ENCODE peak calls at places on chromosomes 11 and 22, in eight cellular contexts. C, T, O, A, K, R, H and P are unnamed samples.
A peak's percentile ranks its signal among the peaks of the same experiment; 100 is the strongest.

GRCh38 chr11:22798890-22799289 is 30.7 kb downstream of the SVIP start:
- DNase-seq in H (no peak), T (no peak), R (no peak), C (no peak), O (no peak), A (no peak), K (no peak), P (no peak)

GRCh38 chr11:60923800-60924109 is 505 bp upstream of the TMEM132A start:
- DNase-seq in R (no peak), T (no peak), O (no peak), A (no peak), C (no peak), K (no peak), H (no peak), P (no peak)

GRCh38 chr11:85947431-85948272 is 92.5 kb downstream of the CCDC83 start:
- DNase-seq in T (peak; percentile 69), O (no peak), R (peak; percentile 36), K (peak; percentile 93), C (no peak), H (peak; percentile 93), A (peak; percentile 83), P (peak; percentile 43)

GRCh38 chr11:120505801-120506425 is 5.6 kb upstream of the GRIK4 start:
- DNase-seq in R (no peak), K (no peak), C (no peak), O (no peak), H (no peak), T (no peak), A (no peak), P (no peak)

GRCh38 chr11:42273977-42274376 is 814.5 kb upstream of the LRRC4C start:
- DNase-seq in T (no peak), R (no peak), H (no peak), K (no peak), A (no peak), C (no peak), O (no peak), P (no peak)

GRCh38 chr11:120908521-120909181 is 115.3 kb upstream of the TBCEL start:
- DNase-seq in T (no peak), H (no peak), C (no peak), K (no peak), O (no peak), A (no peak), R (no peak), P (no peak)

GRCh38 chr22:49398115-49398514 is 429.6 kb downstream of the BRD1 start:
- DNase-seq in T (no peak), H (no peak), O (no peak), C (peak; percentile 44), A (no peak), K (no peak), R (no peak), P (no peak)

GRCh38 chr11:65630215-65630614 is 7.7 kb upstream of the SIPA1 start:
- DNase-seq in T (no peak), R (no peak), O (no peak), H (no peak), C (no peak), A (no peak), K (no peak), P (no peak)

GRCh38 chr22:28989484-28989883 is 72.1 kb downstream of the C22orf31 start:
- DNase-seq in T (no peak), O (no peak), K (no peak), A (no peak), R (no peak), C (no peak), H (no peak), P (no peak)

GRCh38 chr11:17294033-17294432 is 17.5 kb downstream of the NUCB2 start:
- DNase-seq in H (no peak), O (no peak), A (no peak), R (peak; percentile 26), K (no peak), T (no peak), C (no peak), P (no peak)

GRCh38 chr11:67615455-67616430 is 9.0 kb downstream of the NDUFV1 start:
- DNase-seq in K (no peak), A (no peak), C (no peak), H (no peak), O (peak; percentile 85), T (no peak), R (peak; percentile 73), P (peak; percentile 72)

GRCh38 chr11:117410861-117411725 is 83.4 kb downstream of the CEP164 start:
- DNase-seq in A (no peak), C (no peak), T (no peak), H (no peak), K (no peak), R (no peak), O (no peak), P (no peak)

GRCh38 chr22:29758068-29758622 is 8.7 kb downstream of the ZMAT5 start:
- DNase-seq in K (no peak), H (no peak), T (no peak), A (peak; percentile 17), C (no peak), R (no peak), O (no peak), P (no peak)

GRCh38 chr11:12544986-12545775 is 129.0 kb upstream of the TEAD1 start:
- DNase-seq in R (no peak), A (peak; percentile 23), O (no peak), K (no peak), T (no peak), H (peak; percentile 59), C (no peak), P (no peak)

GRCh38 chr11:120236169-120237107 is 3.5 kb upstream of the POU2F3 start:
- DNase-seq in T (no peak), K (no peak), O (peak; percentile 40), H (peak; percentile 34), A (peak; percentile 26), R (no peak), C (no peak), P (no peak)

GRCh38 chr22:31451709-31452571 is 37.7 kb downstream of the EIF4ENIF1 start:
- DNase-seq in O (peak; percentile 67), H (peak; percentile 59), C (no peak), A (peak; percentile 43), K (peak; percentile 54), R (peak; percentile 46), T (peak; percentile 28), P (peak; percentile 12)

GRCh38 chr22:49308300-49308699 is 519.4 kb downstream of the BRD1 start:
- DNase-seq in C (no peak), R (no peak), A (no peak), K (no peak), H (no peak), T (no peak), O (no peak), P (no peak)

GRCh38 chr11:66073669-66074068 is 3.6 kb downstream of the PACS1 start:
- DNase-seq in T (no peak), A (no peak), K (no peak), C (no peak), R (no peak), H (no peak), O (no peak), P (no peak)

GRCh38 chr11:73192272-73192671 is 25.8 kb upstream of the P2RY2 start:
- DNase-seq in A (no peak), K (no peak), R (no peak), H (no peak), C (peak; percentile 86), O (no peak), T (no peak), P (peak; percentile 72)

GRCh38 chr22:39149915-39150847 is 2.3 kb downstream of the CBX7 start:
- DNase-seq in H (no peak), K (no peak), T (no peak), R (no peak), A (no peak), O (peak; percentile 50), C (no peak), P (no peak)

GRCh38 chr11:106961518-106961917 is 56.8 kb downstream of the GUCY1A2 start:
- DNase-seq in H (peak; percentile 72), A (peak; percentile 94), C (no peak), O (no peak), R (no peak), K (peak; percentile 96), T (peak; percentile 76), P (no peak)

GRCh38 chr22:49779853-49780271 is 47.8 kb downstream of the BRD1 start:
- DNase-seq in T (no peak), H (no peak), C (no peak), A (no peak), K (no peak), R (no peak), O (no peak), P (no peak)

GRCh38 chr11:44565008-44565745 is at the start of gene CD82:
- DNase-seq in R (peak; percentile 98), A (peak; percentile 99), T (peak; percentile 93), K (peak; percentile 98), O (peak; percentile 100), C (peak; percentile 100), H (peak; percentile 97), P (peak; percentile 100)
- TF ChIP-seq CTCF in R (no peak), A (peak; percentile 13), T (peak; percentile 13), K (peak; percentile 24), O (no peak), C (no peak), H (peak; percentile 40), P (no peak)

GRCh38 chr11:8251767-8252295 is 11.8 kb downstream of the LMO1 start:
- DNase-seq in R (no peak), O (no peak), H (no peak), T (no peak), K (no peak), A (no peak), C (no peak), P (no peak)
- TF ChIP-seq CTCF in R (no peak), O (no peak), H (no peak), T (no peak), K (no peak), A (no peak), C (no peak), P (no peak)

GRCh38 chr11:35144103-35144741 is 5.3 kb downstream of the CD44 start:
- DNase-seq in T (peak; percentile 52), R (peak; percentile 75), C (no peak), H (peak; percentile 84), A (peak; percentile 81), K (peak; percentile 92), O (no peak), P (peak; percentile 24)
- TF ChIP-seq CTCF in T (peak; percentile 14), R (no peak), C (no peak), H (no peak), A (no peak), K (peak; percentile 6), O (no peak), P (no peak)

DNA sequence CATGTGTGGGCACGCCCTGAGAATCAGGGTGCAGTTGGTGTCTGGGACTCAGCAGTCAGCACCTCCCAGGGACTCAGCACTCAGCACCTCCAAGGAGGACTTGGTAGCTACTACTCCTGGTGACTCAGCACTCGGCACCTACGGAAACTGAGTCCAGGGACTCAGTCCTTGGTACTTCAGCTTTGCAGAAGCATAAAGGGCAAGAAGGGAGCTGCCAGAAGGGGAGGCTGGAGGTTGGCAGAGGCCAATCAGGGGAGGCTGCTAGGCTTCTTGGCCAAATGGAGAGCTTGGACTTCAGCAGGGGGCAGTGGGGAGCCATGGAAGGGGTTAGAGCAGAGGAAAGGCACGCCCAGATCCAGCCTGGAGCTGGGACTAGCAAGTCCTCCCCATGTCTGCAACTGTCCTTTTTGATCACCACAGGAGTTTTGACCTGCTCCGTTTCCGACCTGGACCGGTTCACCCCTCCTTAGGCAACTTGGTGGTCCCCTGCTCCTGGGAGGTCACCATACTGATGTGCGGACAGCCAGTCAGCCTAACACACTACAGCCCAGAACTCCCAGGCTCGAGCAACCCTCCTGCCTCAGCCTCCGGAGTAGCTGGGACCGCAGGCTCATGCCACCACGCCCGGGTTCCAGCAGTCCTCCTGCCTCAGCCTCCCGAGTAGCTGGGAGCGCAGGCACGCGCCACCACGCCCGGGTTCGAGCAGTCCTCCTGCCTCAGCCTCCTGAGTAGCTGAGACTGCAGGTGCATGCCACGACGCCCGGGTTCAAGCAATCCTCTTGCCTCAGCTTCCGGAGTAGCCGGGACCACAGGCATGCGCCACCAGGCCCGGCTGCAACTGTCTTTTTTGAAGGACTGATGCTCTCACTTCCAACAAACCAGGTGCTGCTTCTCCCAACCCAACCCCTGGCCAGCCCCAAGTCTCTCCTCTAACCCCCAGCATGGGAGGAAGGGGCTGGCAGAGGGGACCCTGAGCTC is 1.5 kb downstream of the ANO9 start:
- DNase-seq in K (no peak), R (peak; percentile 59), A (no peak), T (no peak), C (no peak), O (no peak), H (no peak), P (no peak)
- TF ChIP-seq CTCF in K (peak; percentile 10), R (no peak), A (no peak), T (no peak), C (no peak), O (peak; percentile 10), H (peak; percentile 15), P (no peak)